ENCODE peak calls at places on chromosomes 5 and 9, in six cellular contexts. G is K562, P is HL-60, N is HepG2, R is SK-N-SH, X is GM12878. J is an unnamed sample.

GRCh38 chr5:5313081-5313736 is 109.3 kb upstream of the ICE1 start:
- DNase-seq in G (no peak), P (no peak), R (no peak), N (peak; percentile 69), X (no peak), J (no peak)

GRCh38 chr9:19998153-19998552 is 209.3 kb upstream of the SLC24A2 start:
- DNase-seq in X (peak; percentile 19), N (no peak), G (no peak), P (peak; percentile 1), R (no peak), J (no peak)

GRCh38 chr5:151743535-151743934 is 14.9 kb downstream of the ATOX1 start:
- DNase-seq in G (no peak), P (no peak), N (no peak), R (no peak), X (no peak), J (no peak)

GRCh38 chr9:127870887-127871286 is 6.6 kb downstream of the AK1 start:
- DNase-seq in G (no peak), P (no peak), N (no peak), X (no peak), R (no peak), J (no peak)

GRCh38 chr9:16421534-16421933 is 448.9 kb downstream of the BNC2 start:
- DNase-seq in G (no peak), P (no peak), N (no peak), X (no peak), R (peak; percentile 24), J (no peak)

GRCh38 chr5:95644351-95645042 is 2.1 kb upstream of the RFESD start:
- DNase-seq in R (peak; percentile 44), N (peak; percentile 45), P (peak; percentile 26), G (peak; percentile 81), X (peak; percentile 56), J (no peak)

GRCh38 chr9:89605181-89606048 is 603 bp downstream of the GADD45G start:
- DNase-seq in R (peak; percentile 72), G (no peak), P (peak; percentile 10), N (no peak), X (no peak), J (no peak)

GRCh38 chr9:95494022-95494415 is 22.8 kb downstream of the PTCH1 start:
- DNase-seq in P (no peak), R (peak; percentile 94), N (no peak), G (no peak), X (no peak), J (no peak)

GRCh38 chr5:112419596-112420110 is 576 bp upstream of the EPB41L4A start:
- DNase-seq in G (peak; percentile 37), N (no peak), X (no peak), R (peak; percentile 77), P (no peak), J (peak; percentile 78)

GRCh38 chr9:134933076-134933659 is 15.5 kb upstream of the FCN1 start:
- DNase-seq in R (no peak), N (no peak), X (no peak), G (no peak), P (no peak), J (no peak)

GRCh38 chr5:67577424-67577823 is 380.8 kb upstream of the CD180 start:
- DNase-seq in P (no peak), G (no peak), N (no peak), R (no peak), X (no peak), J (no peak)

GRCh38 chr5:177557796-177558195 is 3.4 kb upstream of the FAM193B start:
- DNase-seq in G (no peak), X (no peak), R (no peak), N (no peak), P (no peak), J (no peak)
- TF ChIP-seq GABPA in G (no peak), X (no peak), R (no peak), N (no peak), P (no peak), J (no peak)

GRCh38 chr5:138869763-138870500 is 5.2 kb downstream of the LRRTM2 start:
- DNase-seq in N (no peak), G (no peak), X (no peak), R (no peak), P (no peak), J (no peak)
- TF ChIP-seq GABPA in N (no peak), G (no peak), X (no peak), R (no peak), P (no peak), J (no peak)

DNA sequence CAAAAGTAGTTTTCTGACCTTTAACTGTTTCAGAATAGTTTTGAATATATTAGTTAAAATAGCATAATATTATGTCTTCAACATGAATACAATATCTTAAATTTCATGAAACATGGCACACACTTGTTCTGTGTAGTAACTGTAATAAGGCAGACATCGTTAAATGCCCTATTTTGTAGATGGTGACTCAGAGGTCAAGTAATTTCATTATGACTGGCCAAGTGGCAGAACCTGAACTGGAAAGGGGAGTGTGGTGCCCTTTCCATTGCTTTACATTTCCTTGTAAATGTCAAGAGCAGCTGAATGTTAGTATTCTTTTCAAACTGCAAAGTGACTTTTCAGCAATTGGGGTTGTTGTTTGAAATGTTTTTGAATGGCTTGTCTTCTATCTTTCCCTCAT is 201.2 kb upstream of the CDKN2B start:
- DNase-seq in R (no peak), G (no peak), X (no peak), N (no peak), P (no peak), J (no peak)
- TF ChIP-seq GABPA in R (no peak), G (no peak), X (no peak), N (no peak), P (no peak), J (no peak)

DNA sequence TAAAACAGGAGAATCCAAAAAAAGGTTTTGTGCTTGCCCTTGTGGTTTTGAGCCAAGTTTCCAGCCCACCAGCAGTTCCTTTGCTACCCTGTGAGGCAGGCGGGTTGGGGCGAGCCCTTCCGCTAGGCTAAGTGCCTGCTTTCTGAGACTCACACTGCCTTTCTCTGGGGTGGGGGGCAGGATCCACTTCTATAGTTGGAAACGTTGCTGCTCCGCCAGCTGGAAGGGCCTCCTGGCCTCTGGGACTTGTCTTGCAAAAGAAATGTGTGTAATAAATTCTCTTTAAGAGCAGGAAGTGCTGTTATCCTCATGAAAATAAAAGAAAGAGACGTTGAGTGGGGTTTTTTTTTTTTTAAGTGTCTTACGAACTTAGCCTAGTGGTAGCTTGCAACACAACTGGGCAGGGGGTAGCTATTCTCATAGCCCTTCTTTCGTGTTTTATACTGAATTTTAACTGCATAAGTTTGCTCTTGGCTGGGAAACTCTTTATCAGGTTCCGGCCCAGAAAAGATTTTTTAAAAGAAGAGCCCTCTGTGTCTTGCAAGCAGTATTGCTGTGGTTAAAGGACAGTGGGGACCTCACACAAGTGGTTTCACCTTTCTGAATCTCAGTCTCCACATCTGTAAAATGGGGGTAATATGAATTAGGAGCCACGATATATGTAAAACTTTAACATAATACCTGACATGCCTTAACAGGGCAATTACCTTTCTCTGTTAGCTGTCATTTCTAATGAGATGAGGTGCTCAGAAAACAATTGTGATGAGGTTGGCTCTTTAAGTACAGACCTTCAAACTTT is 19.8 kb downstream of the JADE2 start:
- DNase-seq in P (peak; percentile 53), G (no peak), N (no peak), R (no peak), X (no peak), J (no peak)
- TF ChIP-seq GABPA in P (no peak), G (no peak), N (no peak), R (no peak), X (no peak), J (no peak)

DNA sequence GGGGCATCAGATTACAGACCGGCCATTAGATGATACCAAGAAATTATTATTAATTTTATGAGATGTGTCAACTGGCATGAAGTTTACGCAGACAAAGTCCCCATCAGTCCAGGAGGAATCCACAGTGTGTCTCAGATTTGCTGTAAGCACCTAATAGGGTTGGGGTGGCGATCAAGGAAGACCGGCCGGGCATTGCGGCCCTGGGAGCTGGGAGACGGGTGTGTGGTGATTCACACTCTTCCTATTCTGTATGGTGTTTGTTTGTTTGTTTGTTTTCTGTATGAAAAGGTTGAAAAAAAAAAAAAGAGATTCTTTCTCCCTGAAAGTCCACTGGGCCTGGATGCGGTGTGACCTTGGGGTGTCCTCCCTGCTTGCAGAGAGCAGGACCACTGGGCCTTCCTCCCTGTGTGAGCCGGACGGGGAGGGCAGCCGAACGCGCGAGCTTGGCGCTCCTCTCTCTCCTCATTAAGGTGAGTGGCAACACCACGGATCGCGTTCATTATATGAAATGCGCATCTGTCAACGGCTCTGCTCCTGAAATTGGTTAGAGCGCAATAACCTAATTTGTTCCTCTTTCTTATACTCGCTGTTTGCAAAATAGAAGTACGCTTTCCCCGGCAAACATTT is 15.1 kb downstream of the RASGEF1C start:
- DNase-seq in G (no peak), N (no peak), R (no peak), P (no peak), X (no peak), J (no peak)
- TF ChIP-seq GABPA in G (no peak), N (no peak), R (no peak), P (no peak), X (no peak), J (no peak)